ENCODE peak calls at places on chromosomes 6 and 20, in ten cellular contexts. E is brain microvascular endothelial cell, M is neural crest cell, I is bronchial epithelial cell, J is epithelial cell of esophagus, K is choroid plexus epithelial cell, T is foreskin fibroblast, O is GM10248, D is AG04449, R is heart left ventricle. H is an unnamed sample.

GRCh38 chr20:51350941-51351631 is 191.4 kb downstream of the NFATC2 start:
- DNase-seq in E (peak), M (no peak), I (peak), J (peak), K (peak), T (peak), O (no peak), D (peak), R (no peak), H (peak)

GRCh38 chr6:104226798-104227444 is 632.8 kb downstream of the HACE1 start:
- DNase-seq in E (no peak), M (no peak), I (no peak), J (no peak), K (no peak), T (no peak), O (no peak), D (no peak), R (no peak), H (no peak)

GRCh38 chr6:139824864-139825263 is 450.4 kb upstream of the CITED2 start:
- DNase-seq in E (no peak), M (no peak), I (peak), J (peak), K (no peak), T (no peak), O (no peak), D (no peak), R (no peak), H (no peak)

GRCh38 chr6:87590989-87591388 is 1.1 kb downstream of the ORC3 start:
- DNase-seq in E (no peak), M (no peak), I (no peak), J (no peak), K (no peak), T (peak), O (no peak), D (no peak), R (no peak), H (no peak)

GRCh38 chr20:35199696-35200095 is 26.8 kb upstream of the MMP24 start:
- DNase-seq in E (no peak), M (no peak), I (peak), J (peak), K (no peak), T (peak), O (no peak), D (no peak), R (no peak), H (no peak)

GRCh38 chr6:150711584-150712501 is 112.2 kb downstream of the PLEKHG1 start:
- DNase-seq in E (no peak), M (no peak), I (peak), J (peak), K (no peak), T (no peak), O (no peak), D (no peak), R (peak), H (no peak)

GRCh38 chr6:161414180-161414579 is 140.3 kb upstream of the AGPAT4 start:
- DNase-seq in E (no peak), M (no peak), I (no peak), J (no peak), K (no peak), T (peak), O (no peak), D (no peak), R (no peak), H (no peak)

GRCh38 chr20:29878281-29878741 is 1379.2 kb upstream of the DEFB115 start:
- DNase-seq in E (no peak), M (no peak), I (peak), J (peak), K (peak), T (no peak), O (peak), D (no peak), R (peak), H (no peak)

GRCh38 chr6:88730602-88731001 is 232.8 kb downstream of the RNGTT start:
- DNase-seq in E (peak), M (no peak), I (peak), J (peak), K (peak), T (peak), O (no peak), D (no peak), R (no peak), H (no peak)

GRCh38 chr20:4951299-4951698 is 50.0 kb downstream of the SLC23A2 start:
- DNase-seq in E (peak), M (no peak), I (peak), J (peak), K (peak), T (peak), O (no peak), D (no peak), R (no peak), H (no peak)

GRCh38 chr6:126361832-126362231 is 21.9 kb downstream of the CENPW start:
- DNase-seq in E (no peak), M (no peak), I (no peak), J (no peak), K (no peak), T (no peak), O (no peak), D (no peak), R (no peak), H (no peak)

GRCh38 chr6:116439572-116439971 is 21.6 kb upstream of the CALHM6 start:
- DNase-seq in E (no peak), M (no peak), I (no peak), J (no peak), K (peak), T (peak), O (no peak), D (peak), R (no peak), H (no peak)

GRCh38 chr6:84123186-84123585 is 89.6 kb downstream of the MRAP2 start:
- DNase-seq in E (no peak), M (no peak), I (no peak), J (no peak), K (no peak), T (no peak), O (no peak), D (no peak), R (no peak), H (no peak)

GRCh38 chr6:43851204-43851855 is 81.3 kb downstream of the VEGFA start:
- DNase-seq in E (peak), M (no peak), I (no peak), J (no peak), K (peak), T (peak), O (no peak), D (peak), R (no peak), H (peak)

GRCh38 chr20:40591104-40591503 is 97.9 kb downstream of the MAFB start:
- DNase-seq in E (no peak), M (no peak), I (peak), J (peak), K (no peak), T (no peak), O (no peak), D (no peak), R (no peak), H (no peak)

GRCh38 chr20:62323980-62324906 is 21.4 kb downstream of the ADRM1 start:
- DNase-seq in E (no peak), M (no peak), I (no peak), J (no peak), K (no peak), T (no peak), O (no peak), D (no peak), R (peak), H (no peak)

GRCh38 chr6:158042245-158042798 is 60.7 kb downstream of the SYNJ2 start:
- DNase-seq in E (peak), M (no peak), I (peak), J (peak), K (peak), T (peak), O (no peak), D (no peak), R (peak), H (no peak)

GRCh38 chr6:128713461-128713860 is 169.5 kb upstream of the LAMA2 start:
- DNase-seq in E (no peak), M (no peak), I (no peak), J (no peak), K (peak), T (peak), O (no peak), D (no peak), R (no peak), H (peak)

GRCh38 chr6:122553697-122554096 is 56.5 kb upstream of the PKIB start:
- DNase-seq in E (no peak), M (no peak), I (no peak), J (no peak), K (no peak), T (no peak), O (no peak), D (no peak), R (no peak), H (no peak)

GRCh38 chr6:121670511-121670910 is 235.1 kb downstream of the GJA1 start:
- DNase-seq in E (no peak), M (no peak), I (peak), J (no peak), K (peak), T (peak), O (no peak), D (no peak), R (no peak), H (no peak)

GRCh38 chr6:151391021-151391470 is 313 bp downstream of the ZBTB2 start:
- DNase-seq in E (peak), M (peak), I (no peak), J (no peak), K (peak), T (peak), O (peak), D (no peak), R (peak), H (no peak)

GRCh38 chr20:9180480-9181257 is 111.8 kb downstream of the PLCB4 start:
- DNase-seq in E (no peak), M (no peak), I (no peak), J (no peak), K (no peak), T (no peak), O (no peak), D (no peak), R (no peak), H (no peak)

GRCh38 chr6:157842213-157842612 is 19.2 kb downstream of the SNX9 start:
- DNase-seq in E (no peak), M (no peak), I (no peak), J (no peak), K (no peak), T (no peak), O (no peak), D (no peak), R (no peak), H (no peak)

GRCh38 chr6:147204843-147205311 is 660 bp downstream of the STXBP5 start:
- DNase-seq in E (no peak), M (no peak), I (peak), J (peak), K (no peak), T (peak), O (no peak), D (no peak), R (no peak), H (no peak)

GRCh38 chr6:17740559-17741220 is 34.0 kb upstream of the NUP153 start:
- DNase-seq in E (no peak), M (no peak), I (no peak), J (no peak), K (no peak), T (peak), O (no peak), D (no peak), R (no peak), H (no peak)

GRCh38 chr6:132130530-132131298 is 179.5 kb upstream of the CCN2 start:
- DNase-seq in E (peak), M (no peak), I (no peak), J (no peak), K (peak), T (peak), O (no peak), D (no peak), R (no peak), H (peak)

GRCh38 chr6:163387317-163387716 is 27.2 kb upstream of the QKI start:
- DNase-seq in E (no peak), M (no peak), I (peak), J (peak), K (no peak), T (peak), O (no peak), D (no peak), R (no peak), H (no peak)

GRCh38 chr20:36474563-36474962 is 66.8 kb upstream of the MYL9 start:
- DNase-seq in E (no peak), M (no peak), I (no peak), J (no peak), K (no peak), T (no peak), O (no peak), D (no peak), R (no peak), H (no peak)

GRCh38 chr20:38247166-38247509 is 13.4 kb downstream of the KIAA1755 start:
- DNase-seq in E (no peak), M (no peak), I (no peak), J (no peak), K (no peak), T (no peak), O (no peak), D (no peak), R (no peak), H (no peak)

GRCh38 chr6:157982297-157982579 is 575 bp downstream of the SYNJ2 start:
- DNase-seq in E (no peak), M (no peak), I (no peak), J (peak), K (peak), T (peak), O (peak), D (no peak), R (peak), H (no peak)

GRCh38 chr6:123662757-123663156 is 26.0 kb upstream of the TRDN start:
- DNase-seq in E (no peak), M (no peak), I (no peak), J (no peak), K (no peak), T (no peak), O (no peak), D (no peak), R (no peak), H (no peak)

GRCh38 chr6:141165012-141165411 is 967.7 kb upstream of the GJE1 start:
- DNase-seq in E (no peak), M (no peak), I (no peak), J (no peak), K (no peak), T (no peak), O (no peak), D (no peak), R (no peak), H (no peak)

GRCh38 chr6:26327450-26328264 is 37.3 kb upstream of the BTN3A2 start:
- DNase-seq in E (peak), M (peak), I (peak), J (peak), K (peak), T (peak), O (no peak), D (no peak), R (no peak), H (no peak)

GRCh38 chr6:35970181-35970580 is 49.3 kb upstream of the SRPK1 start:
- DNase-seq in E (peak), M (no peak), I (peak), J (peak), K (peak), T (peak), O (no peak), D (no peak), R (no peak), H (peak)

GRCh38 chr20:49566401-49566800 is 1.5 kb downstream of the PTGIS start:
- DNase-seq in E (no peak), M (no peak), I (no peak), J (no peak), K (no peak), T (no peak), O (no peak), D (no peak), R (no peak), H (no peak)

GRCh38 chr6:170111816-170112582 is 178.9 kb downstream of the DLL1 start:
- DNase-seq in E (no peak), M (no peak), I (no peak), J (no peak), K (no peak), T (no peak), O (no peak), D (no peak), R (peak), H (no peak)

GRCh38 chr20:61933951-61934715 is 131.5 kb downstream of the TAF4 start:
- DNase-seq in E (no peak), M (no peak), I (no peak), J (no peak), K (no peak), T (no peak), O (no peak), D (no peak), R (no peak), H (no peak)

DNA sequence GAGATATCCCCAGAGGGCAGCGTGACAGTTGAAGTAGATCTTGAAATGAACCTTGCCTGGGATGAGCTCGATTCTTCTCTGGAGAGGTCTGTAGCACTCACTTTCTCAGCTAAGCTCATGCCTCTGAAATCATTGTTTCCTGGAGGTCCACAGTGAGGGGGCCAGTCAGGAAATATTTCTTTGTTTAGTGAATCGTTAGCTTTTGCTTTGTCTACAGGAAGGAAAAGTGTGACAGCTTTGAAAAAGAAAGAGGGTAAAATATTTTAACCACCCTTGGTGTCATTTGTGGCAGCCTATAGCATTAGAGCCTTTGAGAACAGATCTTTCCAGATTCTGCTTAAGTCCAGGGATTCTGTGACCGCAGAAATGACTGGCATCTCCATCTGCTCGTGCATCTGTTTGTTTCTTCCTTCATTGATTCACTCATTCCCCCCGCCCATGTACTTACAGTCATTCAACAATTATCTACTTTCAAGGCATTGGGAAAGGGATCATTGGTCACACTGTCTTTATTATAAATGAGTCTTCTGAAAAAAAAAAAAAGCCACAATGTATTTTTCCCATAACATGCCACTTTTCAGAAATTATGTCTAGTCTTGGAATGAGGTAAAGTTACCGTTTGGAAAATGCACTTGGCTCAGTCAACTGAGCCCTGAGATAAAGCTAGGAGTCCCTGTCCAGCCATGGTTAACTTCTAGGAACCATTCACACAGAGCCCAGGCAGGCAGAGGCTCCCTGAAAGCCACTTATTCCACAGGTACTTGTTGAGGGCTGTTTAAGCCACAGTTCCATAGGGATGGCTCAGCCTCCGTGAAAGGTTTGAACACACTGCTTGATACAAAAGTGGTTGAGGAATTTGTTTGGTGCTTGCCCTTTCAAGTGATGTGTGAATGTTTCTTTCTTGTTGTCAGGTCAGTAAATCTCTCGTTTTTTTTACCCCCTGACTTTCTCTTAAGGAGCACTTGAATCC is 86.0 kb downstream of the TIAM2 start:
- DNase-seq in E (no peak), M (no peak), I (no peak), J (no peak), K (no peak), T (peak), O (no peak), D (peak), R (no peak), H (no peak)
- TF ChIP-seq CTCF in E (no peak), M (no peak), I (no peak), J (no peak), K (no peak), T (no peak), O (no peak), D (no peak), R (no peak), H (no peak)

DNA sequence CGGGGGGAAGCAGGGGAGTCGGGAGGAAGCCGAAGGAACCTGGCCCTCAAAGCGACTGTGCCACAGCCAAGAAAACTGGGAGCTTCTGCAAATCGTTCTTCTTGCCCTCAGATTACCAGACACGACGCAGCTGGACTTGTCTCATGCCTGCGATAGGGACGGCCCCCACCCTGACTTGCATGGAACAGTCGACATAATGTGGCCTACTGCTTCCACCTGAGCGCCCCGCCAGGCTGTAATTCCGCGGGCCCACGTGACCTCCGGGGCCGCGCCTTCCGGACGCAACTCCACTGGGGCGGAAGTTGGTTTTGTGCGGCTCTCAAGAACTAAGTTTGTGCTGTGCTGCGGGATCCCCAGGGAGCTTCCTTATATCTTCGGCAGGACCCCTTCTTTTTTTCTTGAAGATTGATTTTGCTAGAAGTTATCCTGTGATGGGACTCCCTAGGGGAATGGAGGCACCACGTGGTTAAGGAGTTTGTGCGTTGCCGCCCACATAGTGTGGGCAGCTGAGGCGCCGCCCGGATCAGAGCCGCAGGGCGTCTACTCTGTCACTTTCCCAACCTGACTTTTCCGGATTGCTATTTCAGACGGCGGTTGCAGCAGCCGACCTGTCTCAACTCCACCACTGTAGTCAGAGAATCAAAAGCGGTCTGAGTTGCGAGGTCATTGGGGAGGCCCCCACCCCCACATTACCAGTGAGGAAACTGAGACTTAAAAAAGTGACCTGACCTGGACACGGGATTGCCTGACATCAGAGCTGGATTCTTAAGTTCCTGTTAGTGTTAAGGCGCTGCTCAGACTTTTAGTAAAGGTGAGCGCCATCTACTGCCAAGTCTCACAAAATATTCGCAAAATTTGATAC is 540 bp upstream of the CD164 start:
- DNase-seq in E (peak), M (peak), I (peak), J (peak), K (peak), T (peak), O (peak), D (peak), R (peak), H (peak)
- TF ChIP-seq CTCF in E (peak), M (peak), I (peak), J (peak), K (peak), T (peak), O (peak), D (peak), R (peak), H (peak)

GRCh38 chr6:28399370-28400121 is at the start of gene ZSCAN12:
- DNase-seq in E (peak), M (peak), I (peak), J (peak), K (peak), T (peak), O (peak), D (peak), R (peak), H (peak)
- TF ChIP-seq CTCF in E (peak), M (peak), I (peak), J (peak), K (peak), T (peak), O (peak), D (peak), R (peak), H (peak)

GRCh38 chr6:96940322-96940721 is 15.8 kb downstream of the KLHL32 start:
- DNase-seq in E (no peak), M (no peak), I (peak), J (peak), K (no peak), T (peak), O (no peak), D (no peak), R (no peak), H (no peak)

GRCh38 chr6:96939019-96939805 is 14.7 kb downstream of the KLHL32 start:
- DNase-seq in E (peak), M (no peak), I (peak), J (peak), K (peak), T (peak), O (no peak), D (peak), R (no peak), H (peak)

GRCh38 chr6:96942676-96943075 is 18.1 kb downstream of the KLHL32 start:
- DNase-seq in E (no peak), M (no peak), I (no peak), J (no peak), K (no peak), T (no peak), O (no peak), D (no peak), R (no peak), H (no peak)

GRCh38 chr6:96947055-96947454 is 22.5 kb downstream of the KLHL32 start:
- DNase-seq in E (no peak), M (no peak), I (no peak), J (no peak), K (no peak), T (no peak), O (peak), D (no peak), R (no peak), H (no peak)

GRCh38 chr6:96943535-96943934 is 19.0 kb downstream of the KLHL32 start:
- DNase-seq in E (no peak), M (no peak), I (no peak), J (no peak), K (no peak), T (no peak), O (no peak), D (no peak), R (no peak), H (no peak)
- TF ChIP-seq CTCF in E (no peak), M (no peak), I (no peak), J (no peak), K (no peak), T (no peak), O (no peak), D (no peak), R (no peak), H (no peak)

H was measured in AG09309.